ENCODE peak calls at places on chromosomes 11 and 22, in six cellular contexts. One of them, this sample, is unnamed.

GRCh38 chr11:86172894-86173293 is 71.7 kb upstream of the EED start:
- DNase-seq in psoas muscle: no peak
- DNase-seq in kidney epithelial cell: peak; percentile 42
- DNase-seq in right atrium auricular region: no peak
- DNase-seq in heart right ventricle: no peak
- DNase-seq in lower lobe of right lung: no peak
- DNase-seq in this sample: no peak

GRCh38 chr11:4658629-4659453 is 15.1 kb downstream of the OR51E1 start:
- DNase-seq in kidney epithelial cell: no peak
- DNase-seq in right atrium auricular region: no peak
- DNase-seq in lower lobe of right lung: no peak
- DNase-seq in psoas muscle: no peak
- DNase-seq in heart right ventricle: no peak
- DNase-seq in this sample: no peak

GRCh38 chr11:73184953-73185671 is 33.0 kb upstream of the P2RY2 start:
- DNase-seq in lower lobe of right lung: peak; percentile 79
- DNase-seq in psoas muscle: peak; percentile 88
- DNase-seq in kidney epithelial cell: no peak
- DNase-seq in right atrium auricular region: peak; percentile 77
- DNase-seq in heart right ventricle: peak; percentile 75
- DNase-seq in this sample: no peak

GRCh38 chr22:50432131-50432870 is 42.5 kb downstream of the SBF1 start:
- DNase-seq in heart right ventricle: no peak
- DNase-seq in psoas muscle: peak; percentile 52
- DNase-seq in lower lobe of right lung: no peak
- DNase-seq in right atrium auricular region: no peak
- DNase-seq in kidney epithelial cell: no peak
- DNase-seq in this sample: peak; percentile 74

GRCh38 chr11:76701701-76702100 is 31.2 kb upstream of the LRRC32 start:
- DNase-seq in heart right ventricle: no peak
- DNase-seq in kidney epithelial cell: no peak
- DNase-seq in right atrium auricular region: no peak
- DNase-seq in psoas muscle: peak; percentile 42
- DNase-seq in lower lobe of right lung: no peak
- DNase-seq in this sample: no peak

GRCh38 chr22:50089231-50090140 is at the start of gene MOV10L1:
- DNase-seq in right atrium auricular region: peak; percentile 64
- DNase-seq in kidney epithelial cell: no peak
- DNase-seq in lower lobe of right lung: no peak
- DNase-seq in psoas muscle: no peak
- DNase-seq in heart right ventricle: no peak
- DNase-seq in this sample: peak; percentile 86

GRCh38 chr11:67649634-67650540 is 643 bp downstream of the ACY3 start:
- DNase-seq in psoas muscle: no peak
- DNase-seq in kidney epithelial cell: no peak
- DNase-seq in right atrium auricular region: no peak
- DNase-seq in heart right ventricle: no peak
- DNase-seq in lower lobe of right lung: no peak
- DNase-seq in this sample: no peak

GRCh38 chr11:73331138-73331916 is 23.3 kb downstream of the ARHGEF17 start:
- DNase-seq in right atrium auricular region: no peak
- DNase-seq in lower lobe of right lung: no peak
- DNase-seq in kidney epithelial cell: no peak
- DNase-seq in psoas muscle: peak; percentile 47
- DNase-seq in heart right ventricle: peak; percentile 57
- DNase-seq in this sample: no peak

GRCh38 chr11:27213232-27213660 is 149.8 kb downstream of the CCDC34 start:
- DNase-seq in heart right ventricle: no peak
- DNase-seq in kidney epithelial cell: peak; percentile 39
- DNase-seq in lower lobe of right lung: no peak
- DNase-seq in right atrium auricular region: no peak
- DNase-seq in psoas muscle: no peak
- DNase-seq in this sample: no peak

GRCh38 chr11:57487920-57488319 is 27.6 kb downstream of the SLC43A1 start:
- DNase-seq in lower lobe of right lung: no peak
- DNase-seq in heart right ventricle: no peak
- DNase-seq in psoas muscle: no peak
- DNase-seq in right atrium auricular region: no peak
- DNase-seq in kidney epithelial cell: no peak
- DNase-seq in this sample: no peak

GRCh38 chr11:110355011-110355744 is 58.8 kb upstream of the RDX start:
- DNase-seq in psoas muscle: no peak
- DNase-seq in heart right ventricle: no peak
- DNase-seq in right atrium auricular region: peak; percentile 53
- DNase-seq in kidney epithelial cell: no peak
- DNase-seq in lower lobe of right lung: no peak
- DNase-seq in this sample: no peak

GRCh38 chr11:132595711-132596111 is 936.6 kb downstream of the OPCML start:
- DNase-seq in psoas muscle: no peak
- DNase-seq in kidney epithelial cell: no peak
- DNase-seq in right atrium auricular region: no peak
- DNase-seq in heart right ventricle: no peak
- DNase-seq in lower lobe of right lung: no peak
- DNase-seq in this sample: no peak

GRCh38 chr11:561148-562003 is 606 bp downstream of the RASSF7 start:
- DNase-seq in kidney epithelial cell: peak; percentile 67
- DNase-seq in right atrium auricular region: no peak
- DNase-seq in lower lobe of right lung: peak; percentile 90
- DNase-seq in heart right ventricle: no peak
- DNase-seq in psoas muscle: no peak
- DNase-seq in this sample: peak; percentile 90

GRCh38 chr11:58503361-58503856 is 4.5 kb downstream of the OR5B21 start:
- DNase-seq in psoas muscle: no peak
- DNase-seq in lower lobe of right lung: no peak
- DNase-seq in right atrium auricular region: no peak
- DNase-seq in heart right ventricle: no peak
- DNase-seq in kidney epithelial cell: peak; percentile 1
- DNase-seq in this sample: no peak

GRCh38 chr11:126898802-126899201 is 101.8 kb downstream of the KIRREL3 start:
- DNase-seq in heart right ventricle: no peak
- DNase-seq in psoas muscle: no peak
- DNase-seq in lower lobe of right lung: no peak
- DNase-seq in kidney epithelial cell: no peak
- DNase-seq in right atrium auricular region: no peak
- DNase-seq in this sample: no peak

DNA sequence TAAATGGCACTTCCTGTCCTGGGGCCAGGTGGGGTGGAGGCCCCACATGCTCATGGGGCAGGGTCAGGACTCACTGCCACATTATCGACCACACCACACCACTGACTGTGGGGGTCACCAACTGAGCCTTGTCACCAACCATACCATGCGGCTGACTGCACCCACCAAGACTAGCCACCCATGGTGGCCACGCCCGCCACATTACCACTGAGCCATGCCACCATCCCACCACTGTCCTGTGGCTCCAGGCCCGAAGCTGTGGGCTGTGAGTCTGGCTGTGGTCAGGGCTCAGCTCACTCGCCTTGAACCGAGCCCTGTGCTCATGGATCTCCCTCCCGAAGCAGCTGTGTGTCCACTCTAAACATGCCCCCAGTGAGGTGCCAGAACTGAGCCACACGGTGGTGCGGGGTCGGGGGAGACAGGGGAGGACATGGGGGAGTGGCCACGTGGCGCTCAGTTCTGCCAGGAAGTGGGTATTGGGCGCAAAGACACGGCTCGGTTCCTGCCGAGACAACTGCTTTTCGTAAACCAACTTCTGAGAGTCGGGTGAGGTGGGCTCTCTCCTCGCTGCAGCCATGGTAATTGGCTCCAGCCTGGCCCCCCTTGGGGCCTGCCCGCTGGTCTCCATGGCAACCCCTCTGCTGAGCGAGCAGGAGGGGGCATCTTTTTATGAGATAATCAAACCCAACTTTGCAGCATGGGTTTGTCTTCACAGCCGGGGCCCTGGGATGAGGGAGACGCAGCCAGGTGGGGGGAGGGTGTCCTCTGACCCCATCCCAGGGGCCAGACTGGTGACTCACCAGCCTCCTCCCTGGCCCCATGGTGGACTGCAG is 23.2 kb downstream of the RTN4R start:
- DNase-seq in kidney epithelial cell: no peak
- DNase-seq in psoas muscle: no peak
- DNase-seq in heart right ventricle: no peak
- DNase-seq in right atrium auricular region: no peak
- DNase-seq in lower lobe of right lung: no peak
- DNase-seq in this sample: peak; percentile 52
- H3K4me3 ChIP-seq in kidney epithelial cell: no peak overlapping the region
- H3K4me3 ChIP-seq in psoas muscle: no peak overlapping the region
- H3K4me3 ChIP-seq in heart right ventricle: no peak overlapping the region
- H3K4me3 ChIP-seq in right atrium auricular region: no peak overlapping the region
- H3K4me3 ChIP-seq in lower lobe of right lung: no peak overlapping the region
- H3K4me3 ChIP-seq in this sample: no peak overlapping the region

GRCh38 chr11:49995559-49995958 is 13.2 kb upstream of the OR4C12 start:
- DNase-seq in right atrium auricular region: no peak
- DNase-seq in heart right ventricle: no peak
- DNase-seq in kidney epithelial cell: no peak
- DNase-seq in psoas muscle: no peak
- DNase-seq in lower lobe of right lung: no peak
- DNase-seq in this sample: no peak
- TF ChIP-seq CTCF in right atrium auricular region: no peak
- TF ChIP-seq CTCF in heart right ventricle: peak; percentile 51
- TF ChIP-seq CTCF in kidney epithelial cell: peak; percentile 18
- TF ChIP-seq CTCF in psoas muscle: peak; percentile 27
- TF ChIP-seq CTCF in lower lobe of right lung: peak; percentile 47
- TF ChIP-seq CTCF in this sample: no peak

DNA sequence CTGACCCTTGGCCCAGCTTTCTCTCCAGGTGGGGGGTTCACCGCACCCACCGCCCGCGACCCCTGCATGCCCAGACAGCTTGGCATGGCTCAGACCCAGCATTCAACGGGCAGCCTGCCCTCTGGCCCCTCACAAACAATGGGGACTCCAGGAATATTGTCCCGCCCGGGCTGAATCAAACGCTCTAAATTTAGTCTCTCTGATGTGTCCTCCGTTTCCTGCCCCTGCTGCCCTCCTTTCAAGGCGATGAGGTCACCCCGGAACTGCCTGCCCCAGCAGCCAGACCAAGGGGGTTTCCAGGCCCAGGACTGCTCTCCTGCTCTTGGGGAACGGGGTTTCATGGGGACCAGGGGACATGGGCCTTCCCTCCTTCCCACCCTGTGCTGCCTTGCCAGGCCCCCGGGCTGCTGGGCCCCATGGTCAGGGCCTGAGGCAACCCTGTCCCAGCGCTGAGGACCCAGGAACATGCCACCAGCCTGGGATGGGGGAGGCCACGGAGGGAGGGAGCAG is 10.1 kb upstream of the PDGFB start:
- DNase-seq in psoas muscle: peak; percentile 82
- DNase-seq in heart right ventricle: no peak
- DNase-seq in lower lobe of right lung: no peak
- DNase-seq in right atrium auricular region: no peak
- DNase-seq in kidney epithelial cell: no peak
- DNase-seq in this sample: peak; percentile 56
- H3K4me3 ChIP-seq in psoas muscle: peak overlapping the region; percentile 33
- H3K4me3 ChIP-seq in heart right ventricle: no peak overlapping the region
- H3K4me3 ChIP-seq in lower lobe of right lung: no peak overlapping the region
- H3K4me3 ChIP-seq in right atrium auricular region: no peak overlapping the region
- H3K4me3 ChIP-seq in kidney epithelial cell: no peak overlapping the region
- H3K4me3 ChIP-seq in this sample: no peak overlapping the region

GRCh38 chr22:24331468-24332440 is 61.1 kb downstream of the SPECC1L start:
- DNase-seq in heart right ventricle: no peak
- DNase-seq in right atrium auricular region: no peak
- DNase-seq in kidney epithelial cell: no peak
- DNase-seq in lower lobe of right lung: no peak
- DNase-seq in psoas muscle: no peak
- DNase-seq in this sample: no peak
- TF ChIP-seq CTCF in heart right ventricle: no peak
- TF ChIP-seq CTCF in right atrium auricular region: no peak
- TF ChIP-seq CTCF in kidney epithelial cell: no peak
- TF ChIP-seq CTCF in lower lobe of right lung: no peak
- TF ChIP-seq CTCF in psoas muscle: no peak
- TF ChIP-seq CTCF in this sample: no peak

DNA sequence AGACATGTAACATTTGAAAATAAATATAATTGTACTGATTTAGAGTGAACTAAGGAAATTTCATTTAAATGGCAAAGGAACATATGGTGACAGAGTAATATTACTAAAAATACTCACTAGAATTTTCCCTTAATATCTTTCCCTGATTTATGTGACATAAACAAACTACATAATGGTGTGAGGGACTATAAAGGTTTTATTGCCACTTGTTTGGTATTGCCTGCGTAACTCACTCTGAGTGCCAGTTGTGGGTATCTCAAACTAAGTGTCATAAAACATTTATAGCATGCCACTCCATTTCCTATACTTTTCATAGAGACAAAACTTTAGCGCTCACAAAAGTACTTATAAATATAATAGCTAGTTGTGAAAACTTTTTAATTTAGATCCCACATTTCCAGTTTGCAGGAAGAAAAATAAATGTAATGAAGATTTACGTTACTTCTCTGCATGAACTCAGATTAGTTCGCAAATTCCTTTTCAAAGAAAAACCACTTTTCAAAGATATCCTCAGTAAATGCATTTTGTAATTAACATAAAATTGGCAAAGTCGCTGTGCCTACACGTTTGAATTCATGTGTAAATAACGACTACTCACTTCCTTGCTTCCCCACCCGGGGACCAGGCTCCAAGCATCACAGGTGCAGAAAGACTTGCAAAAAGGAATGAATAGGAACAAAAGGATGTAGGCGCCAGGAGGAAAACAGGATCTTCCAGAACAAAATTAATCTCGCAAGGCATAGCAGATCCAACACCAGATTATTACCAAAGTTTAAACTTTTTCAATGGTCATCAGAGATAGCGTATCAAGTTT is 1.6 kb upstream of the QSER1 start:
- DNase-seq in psoas muscle: no peak
- DNase-seq in right atrium auricular region: no peak
- DNase-seq in kidney epithelial cell: no peak
- DNase-seq in heart right ventricle: no peak
- DNase-seq in lower lobe of right lung: no peak
- DNase-seq in this sample: no peak
- H3K4me3 ChIP-seq in psoas muscle: peak overlapping the region; percentile 78
- H3K4me3 ChIP-seq in right atrium auricular region: no peak overlapping the region
- H3K4me3 ChIP-seq in kidney epithelial cell: no peak overlapping the region
- H3K4me3 ChIP-seq in heart right ventricle: no peak overlapping the region
- H3K4me3 ChIP-seq in lower lobe of right lung: no peak overlapping the region
- H3K4me3 ChIP-seq in this sample: no peak overlapping the region

DNA sequence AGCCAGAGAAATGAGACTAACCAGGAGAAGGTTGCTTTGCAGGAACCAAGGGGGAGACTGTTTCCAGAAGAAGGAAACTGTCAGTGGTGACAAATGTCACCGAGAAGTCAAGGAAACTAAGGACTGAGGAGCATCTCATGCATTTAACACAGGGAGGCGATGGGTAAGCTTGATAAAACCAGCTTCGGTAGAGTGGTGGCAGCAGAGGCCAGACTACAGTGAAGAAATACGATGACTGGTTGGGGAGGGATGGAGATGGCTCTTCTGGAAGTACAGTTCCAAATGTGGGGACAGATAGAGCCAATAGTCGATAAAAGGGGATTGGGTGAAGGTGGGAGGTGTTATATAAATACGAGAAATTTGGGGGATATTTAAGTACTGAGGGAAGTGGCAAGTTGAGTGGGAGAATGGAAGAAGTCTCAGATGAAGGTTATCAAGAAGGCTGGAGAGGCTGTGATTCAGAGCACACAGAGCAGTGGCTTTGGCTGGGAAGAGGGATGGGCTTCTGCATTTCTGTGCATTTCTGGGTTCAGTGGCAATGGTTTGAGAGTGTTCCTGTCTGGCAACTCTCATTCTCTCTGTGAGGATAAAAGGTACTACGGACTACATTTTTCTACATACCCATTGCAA is 29.2 kb downstream of the SC5D start:
- DNase-seq in lower lobe of right lung: no peak
- DNase-seq in kidney epithelial cell: no peak
- DNase-seq in heart right ventricle: no peak
- DNase-seq in psoas muscle: no peak
- DNase-seq in right atrium auricular region: no peak
- DNase-seq in this sample: peak; percentile 37
- TF ChIP-seq CTCF in lower lobe of right lung: peak; percentile 35
- TF ChIP-seq CTCF in kidney epithelial cell: peak; percentile 27
- TF ChIP-seq CTCF in heart right ventricle: peak; percentile 66
- TF ChIP-seq CTCF in psoas muscle: peak; percentile 31
- TF ChIP-seq CTCF in right atrium auricular region: no peak
- TF ChIP-seq CTCF in this sample: peak; percentile 54

This sample was measured in upper lobe of left lung.